ENCODE peak calls at places on chromosomes 5 and 9, in five cellular contexts. J, P, K, E and Z are unnamed samples.

GRCh38 chr9:113973963-113974413 is 97.9 kb downstream of the ZNF618 start:
- DNase-seq in J (peak), P (no peak), K (no peak), E (peak), Z (no peak)

GRCh38 chr5:128784726-128785125 is 180.6 kb upstream of the SLC27A6 start:
- DNase-seq in J (no peak), P (no peak), K (no peak), E (no peak), Z (no peak)

GRCh38 chr5:30413540-30413939 is 779.9 kb upstream of the CDH6 start:
- DNase-seq in J (no peak), P (no peak), K (no peak), E (no peak), Z (no peak)

GRCh38 chr9:111805841-111806241 is 11.1 kb upstream of the SHOC1 start:
- DNase-seq in J (no peak), P (no peak), K (no peak), E (no peak), Z (no peak)

GRCh38 chr9:124024107-124024506 is 12.5 kb downstream of the LHX2 start:
- DNase-seq in J (no peak), P (no peak), K (no peak), E (no peak), Z (no peak)

GRCh38 chr5:32712463-32713395 is 1.6 kb downstream of the NPR3 start:
- DNase-seq in J (no peak), P (no peak), K (no peak), E (no peak), Z (no peak)

GRCh38 chr9:137435980-137436760 is 5.0 kb downstream of the ENTPD8 start:
- DNase-seq in J (peak), P (no peak), K (no peak), E (peak), Z (no peak)

GRCh38 chr5:173984218-173984617 is 4.8 kb upstream of the C5orf47 start:
- DNase-seq in J (peak), P (no peak), K (no peak), E (no peak), Z (no peak)

GRCh38 chr5:31100047-31100575 is 93.4 kb upstream of the CDH6 start:
- DNase-seq in J (no peak), P (no peak), K (no peak), E (no peak), Z (no peak)

GRCh38 chr5:124343451-124343867 is 403.0 kb downstream of the ZNF608 start:
- DNase-seq in J (no peak), P (no peak), K (no peak), E (no peak), Z (no peak)

GRCh38 chr5:38845555-38846378 is at the start of gene OSMR:
- DNase-seq in J (peak), P (peak), K (no peak), E (peak), Z (peak)

GRCh38 chr5:56620903-56621680 is 194.3 kb upstream of the MAP3K1 start:
- DNase-seq in J (no peak), P (no peak), K (no peak), E (no peak), Z (no peak)

GRCh38 chr9:106976772-106977171 is 113.8 kb downstream of the ZNF462 start:
- DNase-seq in J (no peak), P (no peak), K (no peak), E (no peak), Z (no peak)

GRCh38 chr5:16886366-16886736 is 49.7 kb downstream of the MYO10 start:
- DNase-seq in J (no peak), P (no peak), K (no peak), E (no peak), Z (no peak)